ENCODE peak calls at places on chromosomes 7 and 10, in nine cellular contexts. T, N, X, Q, O, F, W, Z and K are unnamed samples.

GRCh38 chr10:66244953-66245352 is 680.9 kb upstream of the LRRTM3 start:
- DNase-seq in T (no peak), N (no peak), X (no peak), Q (no peak), O (no peak), F (no peak), W (no peak), Z (no peak), K (no peak)

GRCh38 chr10:51846856-51847506 is 147.6 kb upstream of the CSTF2T start:
- DNase-seq in T (no peak), N (no peak), X (no peak), Q (no peak), O (no peak), F (no peak), W (no peak), Z (no peak), K (no peak)

GRCh38 chr7:57308631-57309408 is 141.2 kb upstream of the ZNF716 start:
- DNase-seq in T (peak; percentile 67), N (peak; percentile 1), X (no peak), Q (no peak), O (no peak), F (no peak), W (no peak), Z (no peak), K (no peak)

GRCh38 chr7:76000566-76000965 is 6.2 kb upstream of the TMEM120A start:
- DNase-seq in T (no peak), N (no peak), X (no peak), Q (no peak), O (no peak), F (no peak), W (no peak), Z (no peak), K (no peak)

GRCh38 chr10:78575400-78575799 is 493.4 kb upstream of the ZMIZ1 start:
- DNase-seq in T (no peak), N (no peak), X (no peak), Q (no peak), O (no peak), F (peak; percentile 65), W (no peak), Z (no peak), K (no peak)

GRCh38 chr10:16792675-16793074 is 24.5 kb downstream of the RSU1 start:
- DNase-seq in T (no peak), N (no peak), X (no peak), Q (no peak), O (no peak), F (peak; percentile 83), W (no peak), Z (no peak), K (peak; percentile 32)

GRCh38 chr7:123867220-123867619 is 22.3 kb downstream of the HYAL4 start:
- DNase-seq in T (no peak), N (no peak), X (no peak), Q (no peak), O (no peak), F (no peak), W (no peak), Z (no peak), K (peak; percentile 29)

GRCh38 chr10:25875555-25876165 is 58.4 kb upstream of the MYO3A start:
- DNase-seq in T (peak; percentile 93), N (peak; percentile 88), X (no peak), Q (no peak), O (peak; percentile 19), F (peak; percentile 39), W (peak; percentile 40), Z (peak; percentile 37), K (peak; percentile 80)

GRCh38 chr7:128882134-128882533 is 19.5 kb downstream of the ATP6V1F start:
- DNase-seq in T (no peak), N (no peak), X (no peak), Q (no peak), O (no peak), F (no peak), W (no peak), Z (no peak), K (no peak)

GRCh38 chr10:113999520-113999919 is 44.1 kb upstream of the ADRB1 start:
- DNase-seq in T (no peak), N (no peak), X (no peak), Q (no peak), O (no peak), F (no peak), W (no peak), Z (no peak), K (no peak)

GRCh38 chr10:113993489-113993932 is 50.2 kb upstream of the ADRB1 start:
- DNase-seq in T (peak; percentile 59), N (no peak), X (no peak), Q (no peak), O (no peak), F (peak; percentile 43), W (no peak), Z (no peak), K (no peak)

GRCh38 chr10:114000461-114000860 is 43.2 kb upstream of the ADRB1 start:
- DNase-seq in T (no peak), N (no peak), X (no peak), Q (no peak), O (no peak), F (no peak), W (no peak), Z (no peak), K (no peak)

GRCh38 chr10:113995201-113995600 is 48.5 kb upstream of the ADRB1 start:
- DNase-seq in T (no peak), N (no peak), X (no peak), Q (no peak), O (no peak), F (no peak), W (no peak), Z (no peak), K (no peak)

DNA sequence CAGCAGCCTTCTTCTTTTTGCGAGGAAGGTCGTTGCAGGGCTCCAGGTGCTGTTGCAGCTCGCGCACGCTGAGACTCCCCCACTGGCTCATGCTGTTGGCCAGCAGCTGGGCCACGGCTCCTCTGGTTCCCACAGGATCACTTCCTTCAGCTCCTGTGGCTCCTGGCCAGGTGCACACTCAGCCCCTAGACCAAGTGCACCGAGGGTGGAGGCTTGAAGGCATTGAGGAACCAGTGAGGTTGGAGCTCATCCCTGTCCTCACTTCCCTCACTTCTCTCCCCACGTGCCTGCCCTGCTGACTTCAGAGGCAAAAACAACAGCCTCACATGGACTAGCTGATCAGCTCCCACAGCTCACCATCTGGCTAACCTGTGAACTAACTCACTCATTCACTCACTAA is 46.2 kb upstream of the ADRB1 start:
- DNase-seq in T (no peak), N (no peak), X (no peak), Q (no peak), O (no peak), F (no peak), W (no peak), Z (no peak), K (no peak)
- H3K4me3 ChIP-seq in T (no peak overlapping the region), N (no peak overlapping the region), X (no peak overlapping the region), Q (no peak overlapping the region), O (no peak overlapping the region), F (no peak overlapping the region), W (no peak overlapping the region), Z (no peak overlapping the region), K (no peak overlapping the region)

DNA sequence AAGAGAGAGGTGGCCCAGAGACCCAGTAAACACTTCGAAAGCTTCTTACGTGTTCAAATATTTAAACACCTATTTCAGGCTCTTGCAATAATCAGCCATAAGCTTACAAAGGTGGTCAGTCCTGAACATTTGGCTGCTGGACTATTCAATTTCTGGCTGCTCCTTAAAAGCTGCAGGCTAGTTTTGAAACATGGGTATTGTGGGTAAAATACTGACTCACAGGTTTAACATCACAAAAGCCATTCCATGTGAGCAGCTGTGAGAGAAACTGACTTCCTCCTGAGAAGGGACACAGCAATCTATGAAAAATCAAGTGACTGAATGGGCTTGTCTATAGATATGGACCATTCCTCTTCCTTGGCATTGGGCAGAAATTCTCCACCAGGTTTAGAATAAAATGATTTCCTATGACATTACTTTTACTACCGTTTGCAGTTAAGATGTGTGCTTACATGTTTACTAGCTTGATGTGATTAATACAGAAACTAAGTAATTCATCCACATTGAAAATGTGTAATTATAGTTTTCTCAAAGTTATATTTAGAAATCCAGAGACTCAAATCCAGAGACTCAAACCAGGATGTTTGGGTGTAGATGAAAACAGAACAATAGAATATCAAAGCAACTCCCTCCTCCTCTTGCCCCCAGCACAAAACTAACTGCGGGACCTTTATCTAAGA is 252.3 kb downstream of the GATA3 start:
- DNase-seq in T (no peak), N (no peak), X (no peak), Q (no peak), O (no peak), F (peak; percentile 69), W (peak; percentile 58), Z (no peak), K (peak; percentile 17)
- H3K27ac ChIP-seq in T (no peak overlapping the region), N (no peak overlapping the region), X (no peak overlapping the region), Q (no peak overlapping the region), O (no peak overlapping the region), F (peak overlapping the region; percentile 17), W (no peak overlapping the region), Z (no peak overlapping the region), K (no peak overlapping the region)

GRCh38 chr7:127501817-127502216 is 83.6 kb downstream of the GCC1 start:
- DNase-seq in T (no peak), N (no peak), X (no peak), Q (no peak), O (no peak), F (no peak), W (no peak), Z (no peak), K (no peak)

DNA sequence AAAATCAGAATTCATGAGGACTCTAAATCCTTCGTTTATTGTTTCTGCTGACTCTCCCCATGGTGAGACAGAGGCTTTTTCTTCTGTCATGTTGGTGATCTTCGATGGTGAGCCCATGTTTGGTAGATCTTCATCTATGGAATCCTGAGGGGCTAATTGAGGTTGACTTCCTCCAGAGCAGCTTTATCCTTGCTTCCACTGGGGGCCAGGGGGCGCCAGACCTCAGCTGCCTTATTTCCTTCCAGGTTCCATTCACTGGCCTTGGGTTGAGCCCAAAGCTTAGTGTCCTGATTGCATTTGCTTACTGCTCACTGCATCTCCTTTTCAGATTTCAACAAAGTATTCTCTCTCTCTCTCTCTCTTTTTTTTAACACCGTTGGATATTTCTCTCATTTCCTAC is 80.7 kb downstream of the GCC1 start:
- DNase-seq in T (peak; percentile 88), N (peak; percentile 32), X (no peak), Q (no peak), O (no peak), F (no peak), W (no peak), Z (no peak), K (peak; percentile 23)
- TF ChIP-seq CTCF in T (peak; percentile 90), N (peak; percentile 79), X (peak; percentile 6), Q (peak; percentile 61), O (no peak), F (peak; percentile 11), W (peak; percentile 29), Z (no peak), K (peak; percentile 56)

GRCh38 chr7:92052159-92052558 is 82.1 kb downstream of the CYP51A1 start:
- DNase-seq in T (no peak), N (no peak), X (no peak), Q (no peak), O (no peak), F (no peak), W (no peak), Z (no peak), K (no peak)
- H3K4me3 ChIP-seq in T (no peak overlapping the region), N (no peak overlapping the region), X (no peak overlapping the region), Q (no peak overlapping the region), O (no peak overlapping the region), F (no peak overlapping the region), W (no peak overlapping the region), Z (no peak overlapping the region), K (no peak overlapping the region)

GRCh38 chr7:5711419-5711818 is 70.0 kb downstream of the RNF216 start:
- DNase-seq in T (no peak), N (no peak), X (no peak), Q (no peak), O (no peak), F (no peak), W (no peak), Z (no peak), K (no peak)
- H3K27ac ChIP-seq in T (no peak overlapping the region), N (no peak overlapping the region), X (no peak overlapping the region), Q (no peak overlapping the region), O (no peak overlapping the region), F (no peak overlapping the region), W (no peak overlapping the region), Z (no peak overlapping the region), K (no peak overlapping the region)

GRCh38 chr10:20369863-20370736 is 527.0 kb downstream of the NEBL start:
- DNase-seq in T (peak; percentile 93), N (no peak), X (no peak), Q (no peak), O (no peak), F (no peak), W (no peak), Z (no peak), K (no peak)
- TF ChIP-seq CTCF in T (peak; percentile 44), N (no peak), X (no peak), Q (no peak), O (no peak), F (no peak), W (no peak), Z (no peak), K (no peak)